ENCODE peak calls at places on chromosome 17, in seven cellular contexts. F, S, H, Y, T, U and I are unnamed samples.

GRCh38 chr17:12201294-12201693 is 180.6 kb downstream of the MAP2K4 start:
- DNase-seq in S (no peak), H (no peak), T (no peak), U (no peak), F (no peak), Y (no peak), I (no peak)

GRCh38 chr17:12993631-12994030 is 24.2 kb downstream of the ELAC2 start:
- DNase-seq in T (no peak), F (peak), H (no peak), S (no peak), Y (no peak), U (no peak), I (no peak)

GRCh38 chr17:42050360-42051012 is at the start of gene C17orf113:
- DNase-seq in Y (peak), U (peak), H (peak), T (peak), S (peak), F (peak), I (no peak)

GRCh38 chr17:73554498-73554897 is 89.7 kb downstream of the SDK2 start:
- DNase-seq in Y (no peak), S (no peak), H (no peak), U (no peak), F (no peak), T (no peak), I (no peak)

GRCh38 chr17:46950615-46950996 is 27.6 kb downstream of the GOSR2 start:
- DNase-seq in T (no peak), S (no peak), Y (no peak), F (peak), H (no peak), U (no peak), I (no peak)

GRCh38 chr17:47310186-47310733 is 13.5 kb upstream of the EFCAB13 start:
- DNase-seq in H (no peak), U (no peak), F (no peak), T (no peak), Y (no peak), S (no peak), I (no peak)

GRCh38 chr17:7767425-7768021 is 50.0 kb downstream of the DNAH2 start:
- DNase-seq in T (no peak), F (no peak), H (no peak), S (peak), U (no peak), Y (no peak), I (no peak)

GRCh38 chr17:81899514-81900166 is 2.4 kb upstream of the NPB start:
- DNase-seq in T (no peak), H (no peak), F (peak), U (no peak), Y (no peak), S (no peak), I (no peak)

GRCh38 chr17:43920500-43921095 is 13.3 kb upstream of the MPP2 start:
- DNase-seq in T (no peak), U (no peak), F (no peak), H (no peak), S (no peak), Y (no peak), I (no peak)

GRCh38 chr17:54982399-54982798 is 13.8 kb downstream of the STXBP4 start:
- DNase-seq in Y (no peak), H (no peak), U (no peak), S (no peak), T (no peak), F (no peak), I (no peak)

GRCh38 chr17:14730821-14731220 is 429.9 kb downstream of the HS3ST3B1 start:
- DNase-seq in F (no peak), S (no peak), T (no peak), H (no peak), U (no peak), Y (no peak), I (no peak)

GRCh38 chr17:78127240-78127887 is 1.2 kb downstream of the TMC6 start:
- DNase-seq in S (no peak), U (peak), F (peak), T (peak), H (no peak), Y (peak), I (peak)

GRCh38 chr17:83079766-83080616 is 582 bp downstream of the METRNL start:
- DNase-seq in F (no peak), Y (no peak), T (no peak), H (no peak), U (no peak), S (no peak), I (no peak)

GRCh38 chr17:63447688-63448005 is 1.5 kb upstream of the CYB561 start:
- DNase-seq in S (no peak), Y (peak), H (no peak), T (no peak), F (no peak), U (no peak), I (no peak)

GRCh38 chr17:31274252-31274651 is 22.8 kb downstream of the OMG start:
- DNase-seq in H (no peak), S (no peak), U (no peak), Y (peak), T (no peak), F (no peak), I (no peak)

GRCh38 chr17:56926704-56927103 is 12.9 kb upstream of the TRIM25 start:
- DNase-seq in Y (no peak), S (no peak), H (no peak), F (no peak), U (no peak), T (no peak), I (no peak)

GRCh38 chr17:49195746-49196145 is 14.6 kb downstream of the GNGT2 start:
- DNase-seq in H (no peak), Y (no peak), T (no peak), U (peak), S (no peak), F (no peak), I (no peak)

GRCh38 chr17:58189436-58190146 is 2.9 kb upstream of the EPX start:
- DNase-seq in H (no peak), S (peak), Y (peak), T (peak), U (no peak), F (peak), I (no peak)

GRCh38 chr17:77049440-77049839 is 91.3 kb upstream of the SEC14L1 start:
- DNase-seq in F (no peak), Y (no peak), H (peak), T (no peak), S (peak), U (peak), I (no peak)

GRCh38 chr17:41322903-41323895 is 7.7 kb upstream of the KRTAP17-1 start:
- DNase-seq in S (no peak), Y (no peak), H (no peak), T (no peak), U (no peak), F (peak), I (no peak)

GRCh38 chr17:78697122-78697845 is 84.8 kb downstream of the CYTH1 start:
- DNase-seq in S (no peak), U (peak), Y (no peak), F (no peak), H (no peak), T (no peak), I (no peak)

GRCh38 chr17:47810200-47810821 is 11.3 kb downstream of the OSBPL7 start:
- DNase-seq in T (no peak), U (no peak), F (peak), S (no peak), H (peak), Y (no peak), I (no peak)

GRCh38 chr17:66947311-66947710 is 17.2 kb upstream of the CACNG4 start:
- DNase-seq in H (no peak), T (no peak), S (no peak), U (no peak), Y (no peak), F (peak), I (no peak)